ENCODE peak calls at places on chromosomes 13 and 19, in ten cellular contexts. Q, F, J, A, P, H, X, C, B and L are unnamed samples.
A peak's percentile ranks its signal among the peaks of the same experiment; 100 is the strongest.

GRCh38 chr19:16330811-16331690 is 6.4 kb downstream of the KLF2 start:
- DNase-seq in Q (no peak), F (no peak), J (peak; percentile 70), A (no peak), P (no peak), H (no peak), X (no peak), C (no peak), B (no peak), L (no peak)

GRCh38 chr19:32460476-32460875 is 54.9 kb downstream of the DPY19L3 start:
- DNase-seq in Q (no peak), F (no peak), J (no peak), A (no peak), P (no peak), H (no peak), X (no peak), C (no peak), B (no peak), L (no peak)

GRCh38 chr13:77619655-77620054 is 77.8 kb upstream of the SLAIN1 start:
- DNase-seq in Q (no peak), F (no peak), J (no peak), A (no peak), P (no peak), H (no peak), X (no peak), C (no peak), B (no peak), L (no peak)

GRCh38 chr19:45681391-45682015 is 10.2 kb downstream of the SNRPD2 start:
- DNase-seq in Q (peak; percentile 63), F (peak; percentile 95), J (peak; percentile 93), A (peak; percentile 61), P (peak; percentile 92), H (peak; percentile 86), X (peak; percentile 69), C (peak; percentile 81), B (peak; percentile 93), L (peak; percentile 98)

GRCh38 chr13:67156718-67157049 is 73.5 kb downstream of the PCDH9 start:
- DNase-seq in Q (no peak), F (no peak), J (no peak), A (no peak), P (no peak), H (no peak), X (no peak), C (no peak), B (no peak), L (no peak)

GRCh38 chr13:113835461-113836274 is 28.2 kb downstream of the GAS6 start:
- DNase-seq in Q (no peak), F (no peak), J (no peak), A (no peak), P (no peak), H (no peak), X (peak; percentile 79), C (no peak), B (no peak), L (no peak)

GRCh38 chr19:11418518-11419506 is at the start of gene RGL3:
- DNase-seq in Q (no peak), F (peak; percentile 77), J (no peak), A (no peak), P (peak; percentile 17), H (peak; percentile 81), X (no peak), C (no peak), B (peak; percentile 72), L (peak; percentile 82)

GRCh38 chr19:27966390-27966816 is 1246.5 kb downstream of the UQCRFS1 start:
- DNase-seq in Q (no peak), F (no peak), J (no peak), A (no peak), P (no peak), H (no peak), X (no peak), C (no peak), B (no peak), L (no peak)

GRCh38 chr19:56732974-56733373 is 61.4 kb upstream of the ZNF835 start:
- DNase-seq in Q (no peak), F (no peak), J (no peak), A (no peak), P (no peak), H (no peak), X (no peak), C (no peak), B (no peak), L (no peak)

GRCh38 chr19:29121684-29122083 is 91.3 kb downstream of the UQCRFS1 start:
- DNase-seq in Q (no peak), F (no peak), J (no peak), A (peak; percentile 30), P (no peak), H (peak; percentile 16), X (no peak), C (no peak), B (peak; percentile 12), L (no peak)

GRCh38 chr19:46890423-46891170 is 29.8 kb downstream of the ARHGAP35 start:
- DNase-seq in Q (peak; percentile 99), F (no peak), J (no peak), A (no peak), P (no peak), H (peak; percentile 79), X (peak; percentile 92), C (no peak), B (peak; percentile 13), L (no peak)

GRCh38 chr19:48255376-48256303 is at the start of gene CARD8:
- DNase-seq in Q (peak; percentile 88), F (peak; percentile 82), J (peak; percentile 89), A (peak; percentile 75), P (peak; percentile 80), H (peak; percentile 86), X (peak; percentile 88), C (peak; percentile 92), B (peak; percentile 91), L (peak; percentile 92)
- TF ChIP-seq POLR2A in Q (peak; percentile 80), F (no peak), J (peak; percentile 26), A (peak; percentile 46), P (no peak), H (peak; percentile 69), X (peak; percentile 56), C (peak; percentile 65), B (peak; percentile 79), L (peak; percentile 58)

DNA sequence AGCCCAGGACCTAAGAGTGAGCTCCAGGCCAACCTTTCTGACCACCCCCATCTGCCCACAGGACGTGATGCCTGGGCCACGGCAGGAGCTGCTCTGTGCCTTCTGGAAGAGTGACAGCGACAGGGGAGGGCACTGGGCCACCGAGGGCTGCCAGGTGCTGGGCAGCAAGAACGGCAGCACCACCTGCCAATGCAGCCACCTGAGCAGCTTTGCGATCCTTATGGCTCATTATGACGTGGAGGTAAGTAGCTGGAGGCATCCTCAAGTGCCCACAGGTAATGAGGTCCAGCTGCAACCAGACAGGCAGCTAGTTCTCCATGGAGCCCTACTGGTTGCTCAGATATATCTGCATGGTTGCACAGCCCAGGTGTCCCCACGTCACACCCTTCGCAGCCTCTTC is 14.8 kb downstream of the DDX39A start:
- DNase-seq in Q (no peak), F (no peak), J (no peak), A (no peak), P (no peak), H (no peak), X (no peak), C (no peak), B (no peak), L (no peak)
- H3K36me3 ChIP-seq in Q (peaks cover 19% of the 10 kb centered on the region), F (peaks cover 98% of the 10 kb centered on the region), J (peaks cover 29% of the 10 kb centered on the region), A (peaks cover 25% of the 10 kb centered on the region), P (peaks cover 15% of the 10 kb centered on the region), H (peaks cover 3% of the 10 kb centered on the region), X (peaks cover 35% of the 10 kb centered on the region), C (no peaks in the 10 kb centered on the region), B (peaks cover 16% of the 10 kb centered on the region), L (peaks cover 98% of the 10 kb centered on the region)

GRCh38 chr13:40657961-40658360 is 8.5 kb downstream of the FOXO1 start:
- DNase-seq in Q (no peak), F (no peak), J (no peak), A (no peak), P (no peak), H (no peak), X (no peak), C (no peak), B (no peak), L (no peak)
- H3K4me1 ChIP-seq in Q (peaks cover 64% of the 10 kb centered on the region), F (peaks cover 26% of the 10 kb centered on the region), J (peaks cover 84% of the 10 kb centered on the region), A (peaks cover 87% of the 10 kb centered on the region), P (no peaks in the 10 kb centered on the region), H (peaks cover 36% of the 10 kb centered on the region), X (no peaks in the 10 kb centered on the region), C (peaks cover 5% of the 10 kb centered on the region), B (peaks cover 76% of the 10 kb centered on the region), L (peaks cover 97% of the 10 kb centered on the region)

DNA sequence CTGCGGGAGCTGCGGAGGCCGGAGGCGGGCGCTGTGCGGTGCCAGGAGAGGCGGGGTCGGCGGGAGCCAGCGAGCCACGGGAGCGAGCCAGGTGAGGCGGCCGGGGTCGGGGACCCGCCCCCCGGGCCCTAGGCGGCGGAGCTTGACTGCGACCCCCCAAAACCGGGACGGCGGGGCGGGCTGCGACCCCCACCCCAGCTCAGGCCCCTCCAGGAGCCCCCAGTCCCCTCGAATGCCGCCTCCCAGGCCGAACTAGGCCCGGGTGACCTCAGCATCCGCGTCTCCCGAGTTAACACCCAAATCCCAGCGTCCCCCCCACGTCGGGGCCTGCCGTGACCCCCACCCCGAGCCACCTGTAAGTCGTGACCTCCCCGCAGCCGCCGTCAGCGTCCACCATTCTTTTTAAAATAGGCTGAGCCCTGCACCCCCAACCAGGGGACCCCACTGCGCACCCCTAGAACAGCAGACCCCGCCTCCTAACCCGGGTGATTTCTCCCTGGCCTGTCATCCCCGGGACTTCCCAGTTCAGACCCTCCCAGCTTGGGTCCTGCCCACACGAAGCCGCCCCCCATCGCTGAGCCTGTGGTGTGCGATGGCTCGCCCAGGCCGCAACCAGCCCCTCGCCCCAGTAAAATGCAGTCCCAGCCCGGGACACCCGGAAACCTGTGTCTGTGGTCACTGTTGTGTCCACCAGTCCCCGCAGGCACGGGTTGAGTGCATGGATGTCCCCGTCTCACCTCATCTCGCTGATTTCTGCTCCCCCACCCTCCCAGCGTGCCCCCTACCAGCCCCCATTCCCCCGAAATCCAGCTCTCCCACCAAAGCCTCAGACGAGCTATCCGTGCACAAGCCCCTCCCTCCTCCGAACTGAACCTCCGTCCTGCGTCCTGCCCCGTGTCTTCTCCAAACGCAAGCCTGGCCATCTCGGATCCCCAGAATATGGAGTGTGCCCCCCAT is 551 bp downstream of the FZR1 start:
- DNase-seq in Q (no peak), F (peak; percentile 30), J (peak; percentile 80), A (peak; percentile 12), P (peak; percentile 28), H (peak; percentile 69), X (no peak), C (peak; percentile 38), B (peak; percentile 25), L (no peak)
- TF ChIP-seq POLR2A in Q (no peak), F (no peak), J (no peak), A (no peak), P (no peak), H (peak; percentile 0), X (peak; percentile 80), C (no peak), B (no peak), L (no peak)

GRCh38 chr13:93655132-93655531 is 428.5 kb downstream of the GPC6 start:
- DNase-seq in Q (no peak), F (no peak), J (no peak), A (no peak), P (no peak), H (no peak), X (no peak), C (no peak), B (no peak), L (no peak)

DNA sequence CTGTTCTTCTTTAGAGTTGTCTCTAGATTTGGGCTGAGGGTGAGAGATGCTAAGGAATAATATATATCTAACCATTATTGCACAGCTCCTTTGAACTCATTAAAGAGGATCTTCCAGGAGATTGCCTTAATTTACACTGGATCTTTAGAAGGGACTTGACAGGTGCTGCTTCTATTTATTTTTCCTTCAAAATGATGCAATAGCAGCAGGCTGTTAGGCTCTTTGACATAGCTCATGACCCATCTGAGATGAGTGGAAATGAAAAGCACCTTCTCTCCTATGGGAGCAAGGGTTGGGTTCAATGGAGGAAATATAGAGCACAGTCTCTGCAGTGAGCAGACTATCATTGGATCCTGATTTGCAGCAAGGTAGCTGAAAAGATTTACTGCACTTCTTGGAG is 434.1 kb downstream of the GPC6 start:
- DNase-seq in Q (no peak), F (no peak), J (no peak), A (no peak), P (no peak), H (no peak), X (no peak), C (no peak), B (no peak), L (no peak)
- H3K36me3 ChIP-seq in Q (no peaks in the 10 kb centered on the region), F (no peaks in the 10 kb centered on the region), J (no peaks in the 10 kb centered on the region), A (no peaks in the 10 kb centered on the region), P (no peaks in the 10 kb centered on the region), H (no peaks in the 10 kb centered on the region), X (no peaks in the 10 kb centered on the region), C (no peaks in the 10 kb centered on the region), B (no peaks in the 10 kb centered on the region), L (no peaks in the 10 kb centered on the region)